ENCODE peak calls at places on chromosomes 12 and 14, in seven cellular contexts. R is D341Med; A is nephron progenitor cell; V is cardiac muscle cell; Y is stimulated activated CD4-positive, alpha-beta T cell treated with anti-CD3 and anti-CD28 coated beads, Interleukin-2, amount 100 ng/mL, for 48 hours; T is astrocyte of the spinal cord; H is brain microvascular endothelial cell. K is an unnamed sample.

GRCh38 chr12:104414581-104415305 is 42.0 kb upstream of the CHST11 start:
- DNase-seq in R (no peak), A (no peak), V (no peak), Y (no peak), T (peak; percentile 23), H (no peak), K (peak; percentile 53)

GRCh38 chr14:79809849-79810612 is 401.3 kb downstream of the DIO2 start:
- DNase-seq in R (no peak), A (no peak), V (no peak), Y (no peak), T (no peak), H (peak; percentile 45), K (peak; percentile 8)

GRCh38 chr12:48004039-48004940 is at the start of gene COL2A1:
- DNase-seq in R (peak; percentile 69), A (peak; percentile 88), V (peak; percentile 78), Y (peak; percentile 39), T (peak; percentile 12), H (no peak), K (peak; percentile 15)

GRCh38 chr14:53900499-53900898 is 56.1 kb downstream of the BMP4 start:
- DNase-seq in R (no peak), A (no peak), V (no peak), Y (no peak), T (no peak), H (no peak), K (no peak)

GRCh38 chr12:27206801-27207502 is 37.1 kb upstream of the STK38L start:
- DNase-seq in R (no peak), A (no peak), V (no peak), Y (no peak), T (no peak), H (no peak), K (no peak)

GRCh38 chr14:64217318-64217717 is 76.9 kb downstream of the ESR2 start:
- DNase-seq in R (no peak), A (no peak), V (no peak), Y (no peak), T (no peak), H (no peak), K (no peak)

GRCh38 chr14:73785336-73785833 is 66.2 kb upstream of the PTGR2 start:
- DNase-seq in R (no peak), A (peak; percentile 50), V (no peak), Y (no peak), T (peak; percentile 86), H (peak; percentile 64), K (peak; percentile 93)

GRCh38 chr12:118120579-118121363 is 15.2 kb upstream of the PEBP1 start:
- DNase-seq in R (peak; percentile 85), A (peak; percentile 75), V (peak; percentile 86), Y (peak; percentile 62), T (peak; percentile 65), H (peak; percentile 72), K (peak; percentile 73)

GRCh38 chr14:88588081-88588480 is 25.2 kb downstream of the ZC3H14 start:
- DNase-seq in R (no peak), A (no peak), V (no peak), Y (no peak), T (no peak), H (no peak), K (no peak)

GRCh38 chr12:113462117-113462774 is 9.4 kb downstream of the LHX5 start:
- DNase-seq in R (peak; percentile 87), A (peak; percentile 92), V (peak; percentile 89), Y (peak; percentile 74), T (peak; percentile 68), H (peak; percentile 56), K (peak; percentile 75)

GRCh38 chr12:123139926-123140674 is 10.8 kb downstream of the PITPNM2 start:
- DNase-seq in R (no peak), A (peak; percentile 34), V (no peak), Y (no peak), T (peak; percentile 39), H (no peak), K (peak; percentile 30)

GRCh38 chr12:111596985-111597730 is 2.0 kb downstream of the ATXN2 start:
- DNase-seq in R (peak; percentile 63), A (peak; percentile 40), V (peak; percentile 77), Y (peak; percentile 6), T (peak; percentile 62), H (peak; percentile 50), K (peak; percentile 72)

GRCh38 chr12:6766651-6767300 is 613 bp downstream of the PTMS start:
- DNase-seq in R (peak; percentile 50), A (peak; percentile 84), V (peak; percentile 89), Y (peak; percentile 58), T (peak; percentile 64), H (peak; percentile 32), K (peak; percentile 59)

GRCh38 chr12:107519906-107520859 is 165.4 kb upstream of the PWP1 start:
- DNase-seq in R (no peak), A (no peak), V (no peak), Y (no peak), T (no peak), H (no peak), K (no peak)

GRCh38 chr14:60487211-60487610 is 1.3 kb upstream of the C14orf39 start:
- DNase-seq in R (no peak), A (no peak), V (no peak), Y (no peak), T (no peak), H (no peak), K (no peak)

GRCh38 chr12:103462675-103463074 is 33.1 kb downstream of the C12orf42 start:
- DNase-seq in R (no peak), A (no peak), V (no peak), Y (no peak), T (no peak), H (no peak), K (no peak)

GRCh38 chr14:77140937-77141591 is 527 bp downstream of the ZDHHC22 start:
- DNase-seq in R (peak; percentile 84), A (peak; percentile 88), V (peak; percentile 85), Y (no peak), T (peak; percentile 40), H (no peak), K (no peak)

GRCh38 chr12:92295523-92295922 is 149.9 kb upstream of the BTG1 start:
- DNase-seq in R (no peak), A (no peak), V (no peak), Y (no peak), T (no peak), H (peak; percentile 8), K (no peak)

GRCh38 chr14:39426605-39427004 is 5.6 kb downstream of the FBXO33 start:
- DNase-seq in R (no peak), A (no peak), V (no peak), Y (no peak), T (peak; percentile 73), H (peak; percentile 9), K (peak; percentile 58)

GRCh38 chr12:75724913-75725312 is 213.5 kb upstream of the KRR1 start:
- DNase-seq in R (no peak), A (no peak), V (no peak), Y (no peak), T (peak; percentile 90), H (peak; percentile 83), K (peak; percentile 98)

GRCh38 chr12:69240625-69240984 is 1.2 kb downstream of the CPSF6 start:
- DNase-seq in R (no peak), A (no peak), V (peak; percentile 21), Y (peak; percentile 5), T (no peak), H (no peak), K (peak; percentile 22)

GRCh38 chr14:50381823-50382287 is 14.8 kb downstream of the CDKL1 start:
- DNase-seq in R (no peak), A (no peak), V (no peak), Y (no peak), T (no peak), H (no peak), K (no peak)

GRCh38 chr12:104877107-104877705 is 80.9 kb downstream of the SLC41A2 start:
- DNase-seq in R (peak; percentile 58), A (peak; percentile 19), V (peak; percentile 53), Y (no peak), T (peak; percentile 65), H (peak; percentile 49), K (peak; percentile 46)

GRCh38 chr14:105384605-105385321 is 13.6 kb upstream of the TEX22 start:
- DNase-seq in R (no peak), A (no peak), V (no peak), Y (no peak), T (no peak), H (no peak), K (no peak)

GRCh38 chr12:113390064-113391043 is 13.3 kb downstream of the SDS start:
- DNase-seq in R (no peak), A (no peak), V (no peak), Y (no peak), T (no peak), H (no peak), K (no peak)

GRCh38 chr14:51004352-51004800 is 60.1 kb upstream of the PYGL start:
- DNase-seq in R (no peak), A (no peak), V (peak; percentile 45), Y (no peak), T (no peak), H (no peak), K (no peak)

GRCh38 chr12:62635630-62636029 is 169.0 kb downstream of the MON2 start:
- DNase-seq in R (no peak), A (no peak), V (no peak), Y (no peak), T (no peak), H (no peak), K (no peak)

GRCh38 chr12:101773560-101774206 is 34.4 kb upstream of the SYCP3 start:
- DNase-seq in R (peak; percentile 67), A (peak; percentile 54), V (peak; percentile 67), Y (peak; percentile 66), T (peak; percentile 77), H (peak; percentile 56), K (peak; percentile 48)

GRCh38 chr12:7588703-7589329 is 76.9 kb downstream of the APOBEC1 start:
- DNase-seq in R (no peak), A (no peak), V (peak; percentile 48), Y (peak; percentile 41), T (peak; percentile 27), H (peak; percentile 67), K (no peak)

GRCh38 chr12:46372852-46373302 is 304 bp upstream of the SLC38A2 start:
- DNase-seq in R (peak; percentile 98), A (peak; percentile 98), V (no peak), Y (no peak), T (no peak), H (no peak), K (no peak)

GRCh38 chr14:90060965-90061848 is 587 bp upstream of the KCNK13 start:
- DNase-seq in R (peak; percentile 43), A (peak; percentile 72), V (peak; percentile 30), Y (no peak), T (no peak), H (no peak), K (no peak)

GRCh38 chr14:51726166-51726899 is 74.6 kb downstream of the FRMD6 start:
- DNase-seq in R (no peak), A (no peak), V (no peak), Y (no peak), T (peak; percentile 23), H (no peak), K (peak; percentile 68)

GRCh38 chr12:203462-204260 is 10.3 kb downstream of the SLC6A12 start:
- DNase-seq in R (peak; percentile 67), A (peak; percentile 83), V (peak; percentile 75), Y (no peak), T (no peak), H (no peak), K (no peak)

GRCh38 chr14:77926942-77927341 is 127.0 kb downstream of the ADCK1 start:
- DNase-seq in R (peak; percentile 51), A (no peak), V (no peak), Y (no peak), T (no peak), H (no peak), K (no peak)

GRCh38 chr12:114666746-114667668 is 17.0 kb downstream of the TBX3 start:
- DNase-seq in R (no peak), A (peak; percentile 70), V (no peak), Y (no peak), T (peak; percentile 15), H (no peak), K (no peak)

GRCh38 chr14:95044463-95045254 is 112.7 kb downstream of the DICER1 start:
- DNase-seq in R (no peak), A (no peak), V (no peak), Y (no peak), T (no peak), H (no peak), K (no peak)

GRCh38 chr14:69716483-69717187 is 50.3 kb upstream of the SRSF5 start:
- DNase-seq in R (no peak), A (no peak), V (no peak), Y (no peak), T (peak; percentile 94), H (peak; percentile 91), K (peak; percentile 85)

GRCh38 chr12:107593713-107594381 is 91.8 kb upstream of the PWP1 start:
- DNase-seq in R (no peak), A (no peak), V (no peak), Y (no peak), T (no peak), H (no peak), K (no peak)